ENCODE peak calls at places on chromosomes 5 and 9, in six cellular contexts. One of them, this sample, is unnamed.

GRCh38 chr9:33924978-33925797 is 108.2 kb downstream of the UBE2R2 start:
- DNase-seq in GM12878: no peak
- DNase-seq in IMR-90: peak
- DNase-seq in NCI-H82: peak
- DNase-seq in osteocyte: no peak
- DNase-seq in stimulated activated CD8-positive, alpha-beta memory T cell treated with anti-CD3 and anti-CD28 coated beads, Interleukin-4, amount 100 ng/mL, for 24 hours: no peak
- DNase-seq in this sample: peak

GRCh38 chr5:139426222-139426885 is 13.0 kb downstream of the DNAJC18 start:
- DNase-seq in GM12878: no peak
- DNase-seq in IMR-90: peak
- DNase-seq in NCI-H82: no peak
- DNase-seq in osteocyte: no peak
- DNase-seq in stimulated activated CD8-positive, alpha-beta memory T cell treated with anti-CD3 and anti-CD28 coated beads, Interleukin-4, amount 100 ng/mL, for 24 hours: no peak
- DNase-seq in this sample: no peak

GRCh38 chr5:54021413-54022155 is 288.8 kb downstream of the ARL15 start:
- DNase-seq in GM12878: no peak
- DNase-seq in IMR-90: peak
- DNase-seq in NCI-H82: no peak
- DNase-seq in osteocyte: no peak
- DNase-seq in stimulated activated CD8-positive, alpha-beta memory T cell treated with anti-CD3 and anti-CD28 coated beads, Interleukin-4, amount 100 ng/mL, for 24 hours: no peak
- DNase-seq in this sample: no peak

GRCh38 chr5:132033122-132033521 is 21.7 kb upstream of the ACSL6 start:
- DNase-seq in GM12878: no peak
- DNase-seq in IMR-90: no peak
- DNase-seq in NCI-H82: no peak
- DNase-seq in osteocyte: no peak
- DNase-seq in stimulated activated CD8-positive, alpha-beta memory T cell treated with anti-CD3 and anti-CD28 coated beads, Interleukin-4, amount 100 ng/mL, for 24 hours: no peak
- DNase-seq in this sample: no peak

GRCh38 chr5:10994088-10994986 is 233.3 kb upstream of the DAP start:
- DNase-seq in GM12878: no peak
- DNase-seq in IMR-90: no peak
- DNase-seq in NCI-H82: peak
- DNase-seq in osteocyte: no peak
- DNase-seq in stimulated activated CD8-positive, alpha-beta memory T cell treated with anti-CD3 and anti-CD28 coated beads, Interleukin-4, amount 100 ng/mL, for 24 hours: no peak
- DNase-seq in this sample: no peak

GRCh38 chr5:14503017-14503680 is 78.4 kb upstream of the OTULINL start:
- DNase-seq in GM12878: no peak
- DNase-seq in IMR-90: no peak
- DNase-seq in NCI-H82: no peak
- DNase-seq in osteocyte: no peak
- DNase-seq in stimulated activated CD8-positive, alpha-beta memory T cell treated with anti-CD3 and anti-CD28 coated beads, Interleukin-4, amount 100 ng/mL, for 24 hours: no peak
- DNase-seq in this sample: no peak

GRCh38 chr5:168227001-168227400 is 64.4 kb upstream of the WWC1 start:
- DNase-seq in GM12878: no peak
- DNase-seq in IMR-90: no peak
- DNase-seq in NCI-H82: no peak
- DNase-seq in osteocyte: no peak
- DNase-seq in stimulated activated CD8-positive, alpha-beta memory T cell treated with anti-CD3 and anti-CD28 coated beads, Interleukin-4, amount 100 ng/mL, for 24 hours: no peak
- DNase-seq in this sample: no peak

GRCh38 chr5:139704748-139705147 is 56.6 kb downstream of the CXXC5 start:
- DNase-seq in GM12878: no peak
- DNase-seq in IMR-90: no peak
- DNase-seq in NCI-H82: no peak
- DNase-seq in osteocyte: no peak
- DNase-seq in stimulated activated CD8-positive, alpha-beta memory T cell treated with anti-CD3 and anti-CD28 coated beads, Interleukin-4, amount 100 ng/mL, for 24 hours: no peak
- DNase-seq in this sample: no peak

GRCh38 chr5:130331332-130331731 is 427.1 kb downstream of the CHSY3 start:
- DNase-seq in GM12878: no peak
- DNase-seq in IMR-90: no peak
- DNase-seq in NCI-H82: no peak
- DNase-seq in osteocyte: no peak
- DNase-seq in stimulated activated CD8-positive, alpha-beta memory T cell treated with anti-CD3 and anti-CD28 coated beads, Interleukin-4, amount 100 ng/mL, for 24 hours: no peak
- DNase-seq in this sample: no peak

GRCh38 chr5:81856948-81857928 is 106.3 kb upstream of the SSBP2 start:
- DNase-seq in GM12878: no peak
- DNase-seq in IMR-90: no peak
- DNase-seq in NCI-H82: peak
- DNase-seq in osteocyte: peak
- DNase-seq in stimulated activated CD8-positive, alpha-beta memory T cell treated with anti-CD3 and anti-CD28 coated beads, Interleukin-4, amount 100 ng/mL, for 24 hours: no peak
- DNase-seq in this sample: no peak

GRCh38 chr5:39428639-39429038 is 3.9 kb upstream of the DAB2 start:
- DNase-seq in GM12878: no peak
- DNase-seq in IMR-90: no peak
- DNase-seq in NCI-H82: no peak
- DNase-seq in osteocyte: no peak
- DNase-seq in stimulated activated CD8-positive, alpha-beta memory T cell treated with anti-CD3 and anti-CD28 coated beads, Interleukin-4, amount 100 ng/mL, for 24 hours: no peak
- DNase-seq in this sample: no peak

GRCh38 chr9:32698706-32699277 is 63.3 kb upstream of the TAF1L start:
- DNase-seq in GM12878: no peak
- DNase-seq in IMR-90: no peak
- DNase-seq in NCI-H82: no peak
- DNase-seq in osteocyte: no peak
- DNase-seq in stimulated activated CD8-positive, alpha-beta memory T cell treated with anti-CD3 and anti-CD28 coated beads, Interleukin-4, amount 100 ng/mL, for 24 hours: no peak
- DNase-seq in this sample: no peak

GRCh38 chr9:109098221-109098959 is 21.4 kb downstream of the TMEM245 start:
- DNase-seq in GM12878: no peak
- DNase-seq in IMR-90: peak
- DNase-seq in NCI-H82: peak
- DNase-seq in osteocyte: no peak
- DNase-seq in stimulated activated CD8-positive, alpha-beta memory T cell treated with anti-CD3 and anti-CD28 coated beads, Interleukin-4, amount 100 ng/mL, for 24 hours: no peak
- DNase-seq in this sample: no peak

GRCh38 chr9:80797841-80798688 is 891.3 kb downstream of the TLE1 start:
- DNase-seq in GM12878: no peak
- DNase-seq in IMR-90: peak
- DNase-seq in NCI-H82: peak
- DNase-seq in osteocyte: no peak
- DNase-seq in stimulated activated CD8-positive, alpha-beta memory T cell treated with anti-CD3 and anti-CD28 coated beads, Interleukin-4, amount 100 ng/mL, for 24 hours: no peak
- DNase-seq in this sample: no peak

GRCh38 chr5:74312746-74313145 is 327.8 kb downstream of the ENC1 start:
- DNase-seq in GM12878: no peak
- DNase-seq in IMR-90: peak
- DNase-seq in NCI-H82: no peak
- DNase-seq in osteocyte: no peak
- DNase-seq in stimulated activated CD8-positive, alpha-beta memory T cell treated with anti-CD3 and anti-CD28 coated beads, Interleukin-4, amount 100 ng/mL, for 24 hours: no peak
- DNase-seq in this sample: no peak

GRCh38 chr9:18665947-18666346 is 192.0 kb downstream of the ADAMTSL1 start:
- DNase-seq in GM12878: no peak
- DNase-seq in IMR-90: no peak
- DNase-seq in NCI-H82: no peak
- DNase-seq in osteocyte: no peak
- DNase-seq in stimulated activated CD8-positive, alpha-beta memory T cell treated with anti-CD3 and anti-CD28 coated beads, Interleukin-4, amount 100 ng/mL, for 24 hours: no peak
- DNase-seq in this sample: no peak

GRCh38 chr5:178426326-178427130 is 163.7 kb downstream of the COL23A1 start:
- DNase-seq in GM12878: no peak
- DNase-seq in IMR-90: no peak
- DNase-seq in NCI-H82: no peak
- DNase-seq in osteocyte: peak
- DNase-seq in stimulated activated CD8-positive, alpha-beta memory T cell treated with anti-CD3 and anti-CD28 coated beads, Interleukin-4, amount 100 ng/mL, for 24 hours: no peak
- DNase-seq in this sample: no peak

GRCh38 chr5:9239071-9239470 is 306.8 kb downstream of the SEMA5A start:
- DNase-seq in GM12878: no peak
- DNase-seq in IMR-90: peak
- DNase-seq in NCI-H82: no peak
- DNase-seq in osteocyte: no peak
- DNase-seq in stimulated activated CD8-positive, alpha-beta memory T cell treated with anti-CD3 and anti-CD28 coated beads, Interleukin-4, amount 100 ng/mL, for 24 hours: no peak
- DNase-seq in this sample: no peak

GRCh38 chr5:71587709-71588532 is 781 bp downstream of the MCCC2 start:
- DNase-seq in GM12878: no peak
- DNase-seq in IMR-90: no peak
- DNase-seq in NCI-H82: peak
- DNase-seq in osteocyte: peak
- DNase-seq in stimulated activated CD8-positive, alpha-beta memory T cell treated with anti-CD3 and anti-CD28 coated beads, Interleukin-4, amount 100 ng/mL, for 24 hours: no peak
- DNase-seq in this sample: no peak

GRCh38 chr5:150659360-150660107 is 1.5 kb upstream of the MYOZ3 start:
- DNase-seq in GM12878: no peak
- DNase-seq in IMR-90: no peak
- DNase-seq in NCI-H82: no peak
- DNase-seq in osteocyte: no peak
- DNase-seq in stimulated activated CD8-positive, alpha-beta memory T cell treated with anti-CD3 and anti-CD28 coated beads, Interleukin-4, amount 100 ng/mL, for 24 hours: no peak
- DNase-seq in this sample: no peak

GRCh38 chr5:121968910-121969607 is 7.3 kb downstream of the SRFBP1 start:
- DNase-seq in GM12878: no peak
- DNase-seq in IMR-90: peak
- DNase-seq in NCI-H82: peak
- DNase-seq in osteocyte: no peak
- DNase-seq in stimulated activated CD8-positive, alpha-beta memory T cell treated with anti-CD3 and anti-CD28 coated beads, Interleukin-4, amount 100 ng/mL, for 24 hours: no peak
- DNase-seq in this sample: no peak

GRCh38 chr9:115328228-115328627 is 210.3 kb upstream of the TNC start:
- DNase-seq in GM12878: no peak
- DNase-seq in IMR-90: peak
- DNase-seq in NCI-H82: no peak
- DNase-seq in osteocyte: no peak
- DNase-seq in stimulated activated CD8-positive, alpha-beta memory T cell treated with anti-CD3 and anti-CD28 coated beads, Interleukin-4, amount 100 ng/mL, for 24 hours: no peak
- DNase-seq in this sample: no peak

GRCh38 chr9:12776775-12777055 is 1.9 kb downstream of the LURAP1L start:
- DNase-seq in GM12878: no peak
- DNase-seq in IMR-90: peak
- DNase-seq in NCI-H82: no peak
- DNase-seq in osteocyte: no peak
- DNase-seq in stimulated activated CD8-positive, alpha-beta memory T cell treated with anti-CD3 and anti-CD28 coated beads, Interleukin-4, amount 100 ng/mL, for 24 hours: no peak
- DNase-seq in this sample: no peak

This sample was measured in iPS DF 6.9.